ENCODE peak calls at places on chromosomes 3 and 15, in nine cellular contexts. One of them, this sample, is unnamed. For H3K36me3, the result is how much of the 10 kb centered on the place peaks cover.

GRCh38 chr3:105006164-105006563 is 360.5 kb upstream of the ALCAM start:
- DNase-seq in tibial nerve: no peak
- DNase-seq in ovary: no peak
- DNase-seq in sigmoid colon: no peak
- DNase-seq in GM12878: no peak
- DNase-seq in HepG2: no peak
- DNase-seq in K562: no peak
- DNase-seq in esophagus muscularis mucosa: no peak
- DNase-seq in suprapubic skin: no peak
- DNase-seq in this sample: no peak

GRCh38 chr15:82549199-82549665 is 9.0 kb upstream of the RPS17 start:
- DNase-seq in K562: peak
- DNase-seq in GM12878: no peak
- DNase-seq in esophagus muscularis mucosa: no peak
- DNase-seq in sigmoid colon: no peak
- DNase-seq in HepG2: no peak
- DNase-seq in tibial nerve: no peak
- DNase-seq in suprapubic skin: no peak
- DNase-seq in ovary: no peak
- DNase-seq in this sample: no peak

GRCh38 chr3:98325055-98325454 is 28.6 kb upstream of the OR5K4 start:
- DNase-seq in sigmoid colon: no peak
- DNase-seq in HepG2: no peak
- DNase-seq in esophagus muscularis mucosa: no peak
- DNase-seq in suprapubic skin: no peak
- DNase-seq in K562: peak
- DNase-seq in ovary: no peak
- DNase-seq in GM12878: no peak
- DNase-seq in tibial nerve: no peak
- DNase-seq in this sample: no peak

GRCh38 chr3:63656791-63657190 is 4.3 kb downstream of the SNTN start:
- DNase-seq in K562: no peak
- DNase-seq in suprapubic skin: no peak
- DNase-seq in HepG2: no peak
- DNase-seq in sigmoid colon: no peak
- DNase-seq in tibial nerve: no peak
- DNase-seq in esophagus muscularis mucosa: no peak
- DNase-seq in GM12878: no peak
- DNase-seq in ovary: no peak
- DNase-seq in this sample: no peak

GRCh38 chr3:158488670-158489069 is 82.3 kb upstream of the MLF1 start:
- DNase-seq in ovary: no peak
- DNase-seq in GM12878: no peak
- DNase-seq in K562: no peak
- DNase-seq in tibial nerve: no peak
- DNase-seq in suprapubic skin: no peak
- DNase-seq in HepG2: no peak
- DNase-seq in sigmoid colon: no peak
- DNase-seq in esophagus muscularis mucosa: no peak
- DNase-seq in this sample: no peak

GRCh38 chr15:29106551-29107290 is 162.9 kb downstream of the NSMCE3 start:
- DNase-seq in suprapubic skin: no peak
- DNase-seq in esophagus muscularis mucosa: no peak
- DNase-seq in HepG2: no peak
- DNase-seq in ovary: no peak
- DNase-seq in K562: no peak
- DNase-seq in GM12878: no peak
- DNase-seq in tibial nerve: no peak
- DNase-seq in sigmoid colon: no peak
- DNase-seq in this sample: no peak

GRCh38 chr3:16177962-16178627 is 3.6 kb downstream of the GALNT15 start:
- DNase-seq in ovary: peak
- DNase-seq in esophagus muscularis mucosa: peak
- DNase-seq in suprapubic skin: peak
- DNase-seq in HepG2: peak
- DNase-seq in GM12878: no peak
- DNase-seq in sigmoid colon: peak
- DNase-seq in K562: peak
- DNase-seq in tibial nerve: peak
- DNase-seq in this sample: peak

GRCh38 chr3:124664804-124665203 is 65.4 kb upstream of the UMPS start:
- DNase-seq in suprapubic skin: no peak
- DNase-seq in esophagus muscularis mucosa: no peak
- DNase-seq in K562: no peak
- DNase-seq in tibial nerve: no peak
- DNase-seq in ovary: no peak
- DNase-seq in HepG2: peak
- DNase-seq in GM12878: no peak
- DNase-seq in sigmoid colon: no peak
- DNase-seq in this sample: no peak

GRCh38 chr15:58472821-58473581 is 41.2 kb downstream of the LIPC start:
- DNase-seq in ovary: no peak
- DNase-seq in esophagus muscularis mucosa: no peak
- DNase-seq in GM12878: no peak
- DNase-seq in suprapubic skin: no peak
- DNase-seq in tibial nerve: no peak
- DNase-seq in K562: no peak
- DNase-seq in sigmoid colon: no peak
- DNase-seq in HepG2: no peak
- DNase-seq in this sample: no peak

GRCh38 chr15:48992545-48992944 is 28.8 kb upstream of the SHC4 start:
- DNase-seq in esophagus muscularis mucosa: no peak
- DNase-seq in suprapubic skin: no peak
- DNase-seq in HepG2: no peak
- DNase-seq in K562: no peak
- DNase-seq in tibial nerve: no peak
- DNase-seq in ovary: no peak
- DNase-seq in sigmoid colon: no peak
- DNase-seq in GM12878: peak
- DNase-seq in this sample: no peak

GRCh38 chr3:169234595-169234994 is 428.9 kb downstream of the MECOM start:
- DNase-seq in GM12878: no peak
- DNase-seq in ovary: no peak
- DNase-seq in esophagus muscularis mucosa: no peak
- DNase-seq in HepG2: no peak
- DNase-seq in sigmoid colon: no peak
- DNase-seq in tibial nerve: no peak
- DNase-seq in K562: no peak
- DNase-seq in suprapubic skin: no peak
- DNase-seq in this sample: no peak

GRCh38 chr3:169237181-169237580 is 426.3 kb downstream of the MECOM start:
- DNase-seq in esophagus muscularis mucosa: no peak
- DNase-seq in GM12878: no peak
- DNase-seq in HepG2: no peak
- DNase-seq in tibial nerve: no peak
- DNase-seq in ovary: no peak
- DNase-seq in suprapubic skin: no peak
- DNase-seq in sigmoid colon: no peak
- DNase-seq in K562: no peak
- DNase-seq in this sample: no peak

GRCh38 chr3:169228522-169228921 is 435.0 kb downstream of the MECOM start:
- DNase-seq in ovary: no peak
- DNase-seq in GM12878: no peak
- DNase-seq in esophagus muscularis mucosa: no peak
- DNase-seq in sigmoid colon: no peak
- DNase-seq in HepG2: no peak
- DNase-seq in suprapubic skin: no peak
- DNase-seq in K562: no peak
- DNase-seq in tibial nerve: no peak
- DNase-seq in this sample: no peak

GRCh38 chr3:169236662-169237174 is 426.8 kb downstream of the MECOM start:
- DNase-seq in HepG2: no peak
- DNase-seq in sigmoid colon: no peak
- DNase-seq in K562: no peak
- DNase-seq in suprapubic skin: no peak
- DNase-seq in ovary: no peak
- DNase-seq in esophagus muscularis mucosa: no peak
- DNase-seq in tibial nerve: no peak
- DNase-seq in GM12878: no peak
- DNase-seq in this sample: no peak

DNA sequence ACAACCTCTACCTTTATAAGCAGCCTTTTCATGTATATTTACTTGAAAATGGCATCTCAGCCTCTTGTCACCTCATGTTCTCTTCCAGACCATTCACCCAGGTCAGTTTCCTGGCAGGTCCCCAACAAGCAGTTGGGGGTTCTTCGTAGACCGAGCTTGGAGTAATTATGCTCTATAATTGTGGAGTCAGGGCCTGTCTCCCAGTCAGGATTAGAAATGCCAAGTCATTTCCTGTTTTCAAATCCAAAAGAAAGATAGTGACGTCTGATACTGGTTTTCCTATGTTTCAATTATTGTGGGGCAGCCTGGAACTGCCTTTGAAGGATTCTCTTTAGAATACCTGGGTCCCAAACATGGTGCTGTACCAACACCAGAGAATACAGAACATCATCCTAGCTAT is 430.6 kb downstream of the MECOM start:
- DNase-seq in esophagus muscularis mucosa: no peak
- DNase-seq in K562: peak
- DNase-seq in tibial nerve: no peak
- DNase-seq in ovary: no peak
- DNase-seq in sigmoid colon: no peak
- DNase-seq in suprapubic skin: no peak
- DNase-seq in HepG2: no peak
- DNase-seq in GM12878: no peak
- DNase-seq in this sample: no peak
- TF ChIP-seq EP300 in esophagus muscularis mucosa: no peak
- TF ChIP-seq EP300 in K562: no peak
- TF ChIP-seq EP300 in tibial nerve: no peak
- TF ChIP-seq EP300 in ovary: no peak
- TF ChIP-seq EP300 in sigmoid colon: no peak
- TF ChIP-seq EP300 in suprapubic skin: no peak
- TF ChIP-seq EP300 in HepG2: no peak
- TF ChIP-seq EP300 in GM12878: no peak
- TF ChIP-seq EP300 in this sample: no peak

GRCh38 chr3:33883538-33884203 is 85.2 kb downstream of the PDCD6IP start:
- DNase-seq in GM12878: no peak
- DNase-seq in sigmoid colon: no peak
- DNase-seq in K562: peak
- DNase-seq in HepG2: peak
- DNase-seq in suprapubic skin: no peak
- DNase-seq in esophagus muscularis mucosa: no peak
- DNase-seq in tibial nerve: peak
- DNase-seq in ovary: no peak
- DNase-seq in this sample: no peak
- H3K4me3 ChIP-seq in GM12878: no peak
- H3K4me3 ChIP-seq in sigmoid colon: no peak
- H3K4me3 ChIP-seq in K562: no peak
- H3K4me3 ChIP-seq in HepG2: no peak
- H3K4me3 ChIP-seq in suprapubic skin: peak
- H3K4me3 ChIP-seq in esophagus muscularis mucosa: peak
- H3K4me3 ChIP-seq in tibial nerve: peak
- H3K4me3 ChIP-seq in ovary: no peak
- H3K4me3 ChIP-seq in this sample: no peak

DNA sequence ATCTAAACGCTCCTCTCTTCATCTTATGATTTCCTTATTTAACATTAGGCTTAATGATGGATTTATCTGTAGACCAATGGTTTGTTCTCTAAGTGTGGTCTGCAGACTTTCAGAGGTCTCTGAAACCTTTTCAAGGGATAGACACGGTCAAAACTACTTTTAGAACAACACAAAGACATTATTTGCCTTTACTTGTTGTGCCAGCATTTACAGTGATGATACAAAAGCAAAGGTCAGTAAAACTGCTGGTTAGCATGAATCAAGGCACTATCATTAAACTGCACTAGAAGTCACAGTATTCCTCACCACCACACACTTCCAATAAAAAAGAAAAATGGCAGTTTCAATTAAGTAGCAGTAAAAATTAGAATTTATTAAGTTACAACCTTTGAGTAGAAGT is 24.4 kb upstream of the IGDCC4 start:
- DNase-seq in GM12878: no peak
- DNase-seq in esophagus muscularis mucosa: no peak
- DNase-seq in K562: no peak
- DNase-seq in ovary: no peak
- DNase-seq in suprapubic skin: no peak
- DNase-seq in sigmoid colon: no peak
- DNase-seq in HepG2: no peak
- DNase-seq in tibial nerve: no peak
- DNase-seq in this sample: no peak
- H3K36me3 ChIP-seq in GM12878: under half
- H3K36me3 ChIP-seq in esophagus muscularis mucosa: half or more
- H3K36me3 ChIP-seq in K562: half or more
- H3K36me3 ChIP-seq in ovary: under half
- H3K36me3 ChIP-seq in suprapubic skin: half or more
- H3K36me3 ChIP-seq in sigmoid colon: half or more
- H3K36me3 ChIP-seq in HepG2: under half
- H3K36me3 ChIP-seq in tibial nerve: half or more
- H3K36me3 ChIP-seq in this sample: under half

GRCh38 chr15:64623347-64624024 is 151.9 kb downstream of the RBPMS2 start:
- DNase-seq in HepG2: no peak
- DNase-seq in sigmoid colon: no peak
- DNase-seq in suprapubic skin: no peak
- DNase-seq in GM12878: peak
- DNase-seq in esophagus muscularis mucosa: no peak
- DNase-seq in K562: no peak
- DNase-seq in tibial nerve: no peak
- DNase-seq in ovary: no peak
- DNase-seq in this sample: no peak
- TF ChIP-seq EP300 in HepG2: no peak
- TF ChIP-seq EP300 in sigmoid colon: no peak
- TF ChIP-seq EP300 in suprapubic skin: no peak
- TF ChIP-seq EP300 in GM12878: no peak
- TF ChIP-seq EP300 in esophagus muscularis mucosa: no peak
- TF ChIP-seq EP300 in K562: no peak
- TF ChIP-seq EP300 in tibial nerve: no peak
- TF ChIP-seq EP300 in ovary: no peak
- TF ChIP-seq EP300 in this sample: no peak

DNA sequence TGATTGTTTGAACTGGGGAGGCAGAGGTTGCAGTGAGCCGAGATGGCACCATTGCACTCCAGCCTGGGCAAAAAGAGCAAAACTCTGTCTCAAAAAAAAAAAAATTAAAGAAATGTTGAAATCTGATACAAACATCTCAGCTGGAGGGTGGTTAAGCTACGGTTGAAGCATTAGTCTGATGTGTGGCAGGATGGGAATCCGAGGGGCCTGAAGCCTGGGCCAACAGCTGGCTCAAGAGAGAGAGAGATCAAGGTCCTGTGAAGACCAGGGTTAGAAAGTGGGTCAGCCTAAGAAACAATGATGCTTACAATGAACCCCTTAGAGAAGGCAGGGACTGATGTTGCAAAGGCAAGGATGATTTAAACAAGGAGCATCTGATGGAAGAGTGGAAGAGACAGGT is 69.8 kb downstream of the CD200R1L start:
- DNase-seq in esophagus muscularis mucosa: no peak
- DNase-seq in sigmoid colon: no peak
- DNase-seq in tibial nerve: no peak
- DNase-seq in ovary: no peak
- DNase-seq in suprapubic skin: no peak
- DNase-seq in K562: no peak
- DNase-seq in HepG2: no peak
- DNase-seq in GM12878: no peak
- DNase-seq in this sample: no peak
- H3K4me3 ChIP-seq in esophagus muscularis mucosa: no peak
- H3K4me3 ChIP-seq in sigmoid colon: no peak
- H3K4me3 ChIP-seq in tibial nerve: no peak
- H3K4me3 ChIP-seq in ovary: no peak
- H3K4me3 ChIP-seq in suprapubic skin: no peak
- H3K4me3 ChIP-seq in K562: no peak
- H3K4me3 ChIP-seq in HepG2: no peak
- H3K4me3 ChIP-seq in GM12878: no peak
- H3K4me3 ChIP-seq in this sample: no peak

GRCh38 chr3:57655727-57656126 is 37.1 kb downstream of the DENND6A start:
- DNase-seq in tibial nerve: no peak
- DNase-seq in esophagus muscularis mucosa: no peak
- DNase-seq in sigmoid colon: no peak
- DNase-seq in K562: no peak
- DNase-seq in HepG2: no peak
- DNase-seq in suprapubic skin: no peak
- DNase-seq in GM12878: no peak
- DNase-seq in ovary: no peak
- DNase-seq in this sample: no peak
- H3K36me3 ChIP-seq in tibial nerve: half or more
- H3K36me3 ChIP-seq in esophagus muscularis mucosa: half or more
- H3K36me3 ChIP-seq in sigmoid colon: half or more
- H3K36me3 ChIP-seq in K562: under half
- H3K36me3 ChIP-seq in HepG2: under half
- H3K36me3 ChIP-seq in suprapubic skin: under half
- H3K36me3 ChIP-seq in GM12878: under half
- H3K36me3 ChIP-seq in ovary: under half
- H3K36me3 ChIP-seq in this sample: half or more